ENCODE peak calls at places on chromosomes 13 and 19, in seven cellular contexts. F, V, P, A, Z, E and N are unnamed samples.

GRCh38 chr19:20039203-20039723 is at the start of gene ZNF682:
- DNase-seq in V (peak), Z (peak), F (peak), A (peak), E (peak), P (peak), N (peak)

GRCh38 chr19:7916137-7916907 is 1.7 kb downstream of the TGFBR3L start:
- DNase-seq in A (no peak), Z (no peak), P (no peak), V (peak), E (no peak), F (no peak), N (peak)

GRCh38 chr19:14554382-14554812 is 17.5 kb downstream of the NDUFB7 start:
- DNase-seq in Z (peak), V (no peak), F (no peak), P (no peak), E (no peak), A (no peak), N (no peak)

GRCh38 chr13:42218576-42218975 is 53.4 kb upstream of the AKAP11 start:
- DNase-seq in A (no peak), E (no peak), Z (no peak), P (no peak), F (no peak), V (no peak), N (no peak)

GRCh38 chr13:74287672-74288169 is 153.5 kb upstream of the KLF12 start:
- DNase-seq in P (peak), Z (peak), V (peak), A (peak), F (no peak), E (peak), N (peak)

GRCh38 chr19:20078696-20079095 is 896 bp downstream of the ZNF90 start:
- DNase-seq in Z (no peak), F (no peak), P (peak), V (peak), E (no peak), A (no peak), N (peak)

GRCh38 chr13:65292488-65292901 is 1937.6 kb downstream of the PCDH9 start:
- DNase-seq in F (peak), A (no peak), P (peak), Z (no peak), E (no peak), V (no peak), N (no peak)

GRCh38 chr19:1304197-1304924 is 18.7 kb downstream of the EFNA2 start:
- DNase-seq in A (no peak), P (no peak), Z (no peak), V (no peak), E (no peak), F (no peak), N (no peak)

GRCh38 chr13:113997845-113998751 is 24.2 kb upstream of the C13orf46 start:
- DNase-seq in F (no peak), P (no peak), E (peak), A (peak), Z (no peak), V (no peak), N (peak)

GRCh38 chr19:42178791-42179500 is 38.5 kb downstream of the DEDD2 start:
- DNase-seq in Z (no peak), V (no peak), F (peak), P (no peak), E (no peak), A (no peak), N (peak)

GRCh38 chr13:92251815-92252214 is 853.4 kb downstream of the GPC5 start:
- DNase-seq in F (no peak), Z (no peak), P (peak), V (no peak), A (no peak), E (no peak), N (no peak)

GRCh38 chr13:45781553-45782326 is 69.8 kb downstream of the SIAH3 start:
- DNase-seq in Z (no peak), A (peak), V (no peak), P (peak), E (no peak), F (no peak), N (no peak)

GRCh38 chr19:29741776-29742175 is 26.7 kb upstream of the C19orf12 start:
- DNase-seq in Z (no peak), V (peak), E (no peak), A (no peak), F (no peak), P (no peak), N (no peak)

GRCh38 chr19:45215391-45216191 is 29.6 kb downstream of the EXOC3L2 start:
- DNase-seq in Z (no peak), P (no peak), A (no peak), F (no peak), E (no peak), V (no peak), N (peak)

GRCh38 chr13:52751196-52751595 is 11.6 kb upstream of the CNMD start:
- DNase-seq in A (no peak), P (no peak), E (no peak), Z (no peak), V (no peak), F (peak), N (no peak)

GRCh38 chr19:29690842-29691241 is 24.2 kb downstream of the C19orf12 start:
- DNase-seq in F (no peak), P (no peak), A (no peak), Z (no peak), E (no peak), V (no peak), N (no peak)

GRCh38 chr19:41328818-41329220 is 18.8 kb downstream of the CCDC97 start:
- DNase-seq in E (no peak), A (no peak), F (no peak), P (no peak), V (no peak), Z (no peak), N (no peak)

GRCh38 chr13:26589754-26590153 is 32.3 kb downstream of the WASF3 start:
- DNase-seq in E (no peak), P (peak), V (no peak), Z (no peak), A (no peak), F (no peak), N (no peak)

GRCh38 chr13:46286972-46287371 is 75.2 kb downstream of the LRRC63 start:
- DNase-seq in A (no peak), Z (no peak), V (no peak), P (no peak), E (no peak), F (no peak), N (no peak)

GRCh38 chr19:5607318-5608270 is 15.0 kb downstream of the SAFB2 start:
- DNase-seq in V (no peak), F (no peak), P (no peak), A (no peak), Z (no peak), E (no peak), N (no peak)

GRCh38 chr19:17103177-17103576 is 27.6 kb downstream of the MYO9B start:
- DNase-seq in Z (no peak), E (no peak), A (no peak), F (peak), P (no peak), V (no peak), N (peak)

GRCh38 chr19:44580366-44580895 is 32.9 kb upstream of the IGSF23 start:
- DNase-seq in F (no peak), A (no peak), Z (no peak), P (no peak), E (no peak), V (no peak), N (no peak)

GRCh38 chr19:29836409-29836825 is 24.6 kb downstream of the CCNE1 start:
- DNase-seq in A (no peak), P (no peak), F (no peak), V (peak), E (peak), Z (no peak), N (no peak)

GRCh38 chr13:43319617-43320444 is 296.4 kb downstream of the DNAJC15 start:
- DNase-seq in E (no peak), Z (no peak), P (peak), F (peak), V (no peak), A (no peak), N (no peak)

GRCh38 chr13:23707674-23708073 is 137.5 kb downstream of the TNFRSF19 start:
- DNase-seq in A (no peak), Z (no peak), E (no peak), V (no peak), P (no peak), F (no peak), N (no peak)

GRCh38 chr13:37954191-37954590 is 84.6 kb upstream of the TRPC4 start:
- DNase-seq in F (no peak), Z (no peak), V (no peak), P (no peak), E (no peak), A (no peak), N (no peak)

GRCh38 chr13:28415994-28416411 is 78.9 kb downstream of the FLT1 start:
- DNase-seq in Z (no peak), A (no peak), E (no peak), P (no peak), F (no peak), V (no peak), N (no peak)

GRCh38 chr13:29861694-29862110 is 11.3 kb upstream of the UBL3 start:
- DNase-seq in E (no peak), A (no peak), V (no peak), Z (no peak), F (no peak), P (peak), N (no peak)

GRCh38 chr13:24097667-24098066 is 62.9 kb upstream of the SPATA13 start:
- DNase-seq in P (no peak), E (no peak), V (no peak), F (no peak), A (no peak), Z (no peak), N (no peak)

DNA sequence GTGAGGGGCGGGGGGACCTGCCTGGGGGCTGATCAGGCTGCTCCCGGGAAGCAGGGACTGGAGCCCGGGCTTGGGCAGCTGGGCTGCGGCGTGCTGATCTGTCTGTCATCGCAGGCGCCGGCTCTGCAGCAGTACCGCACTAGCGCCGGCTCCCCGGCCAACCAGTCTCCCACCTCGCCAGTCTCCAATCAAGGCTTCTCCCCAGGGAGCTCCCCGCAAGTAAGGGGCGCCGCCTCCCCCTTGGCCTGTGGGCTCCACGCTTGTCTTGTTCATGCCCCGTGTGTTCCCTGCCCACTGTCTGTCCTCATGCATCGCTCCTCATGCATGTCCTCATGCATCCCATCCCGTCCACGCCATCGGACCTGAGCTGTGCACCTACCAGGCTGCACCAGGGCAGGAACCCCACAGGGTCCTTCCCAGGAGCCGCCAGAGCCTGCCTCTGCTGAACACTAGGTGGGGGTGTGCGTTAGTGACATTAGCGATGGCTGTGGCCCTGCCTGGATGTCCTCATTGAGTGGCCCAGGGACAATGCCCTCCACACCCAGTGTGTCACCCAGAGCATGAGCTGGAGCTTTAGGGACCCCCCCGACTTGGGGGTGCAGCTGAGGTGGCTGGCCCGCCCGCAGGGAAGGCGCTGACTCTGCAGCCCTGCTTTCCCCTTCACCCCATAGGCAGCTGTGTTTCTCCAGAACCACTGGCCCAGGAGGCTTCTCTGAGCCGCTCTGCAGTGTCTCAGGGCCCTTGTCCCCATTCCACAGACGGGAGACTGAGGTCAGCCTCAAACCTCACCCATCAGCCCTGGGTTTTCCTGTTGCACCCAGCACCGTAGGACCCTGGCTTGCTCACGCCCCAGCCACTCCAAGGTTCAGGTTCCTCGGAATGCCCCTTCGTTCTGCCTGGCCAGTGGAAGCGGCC is 19.5 kb downstream of the COMP start:
- DNase-seq in Z (no peak), V (no peak), P (no peak), E (no peak), A (no peak), F (no peak), N (peak)
- TF ChIP-seq CTCF in Z (no peak), V (peak), P (peak), E (no peak), A (no peak), F (peak), N (peak)

GRCh38 chr19:35657904-35658700 is 8.2 kb upstream of the UPK1A start:
- DNase-seq in A (no peak), E (no peak), V (no peak), F (no peak), Z (no peak), P (no peak), N (no peak)
- TF ChIP-seq CTCF in A (no peak), E (no peak), V (no peak), F (peak), Z (no peak), P (peak), N (peak)

DNA sequence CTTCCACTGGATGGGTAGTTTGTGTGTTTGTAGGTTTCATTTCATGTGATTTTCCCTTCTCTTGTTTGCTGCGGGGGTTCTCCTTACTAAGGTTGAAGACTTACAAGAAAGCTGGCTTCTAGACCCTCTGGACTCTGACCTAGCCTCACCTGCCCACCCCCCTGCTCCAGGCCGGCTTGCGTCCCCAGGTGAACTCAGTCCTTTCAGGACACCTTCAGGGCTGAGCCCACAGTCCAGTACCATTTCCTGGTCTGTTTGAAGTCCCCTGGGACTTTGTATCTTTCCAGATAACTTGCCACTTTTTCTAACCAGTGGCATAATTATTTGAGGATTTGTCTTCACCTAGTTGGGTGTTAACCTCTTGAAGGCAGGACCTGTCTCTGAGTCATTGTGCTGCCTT is 51.3 kb upstream of the MCF2L start:
- DNase-seq in A (no peak), E (no peak), F (no peak), P (no peak), Z (no peak), V (no peak), N (no peak)
- TF ChIP-seq CTCF in A (no peak), E (no peak), F (no peak), P (no peak), Z (no peak), V (no peak), N (no peak)

GRCh38 chr19:11379857-11380350 is 4.2 kb downstream of the EPOR start:
- DNase-seq in V (no peak), E (no peak), P (no peak), A (no peak), Z (no peak), F (no peak), N (no peak)

GRCh38 chr19:11382898-11383705 is 1.0 kb downstream of the EPOR start:
- DNase-seq in V (peak), F (no peak), A (no peak), E (no peak), P (no peak), Z (no peak), N (peak)

GRCh38 chr19:11383706-11384048 is 437 bp downstream of the EPOR start:
- DNase-seq in E (no peak), V (no peak), F (no peak), P (no peak), A (no peak), Z (no peak), N (no peak)

GRCh38 chr19:11380653-11381534 is 3.2 kb downstream of the EPOR start:
- DNase-seq in F (peak), V (peak), E (peak), A (peak), Z (peak), P (peak), N (peak)

DNA sequence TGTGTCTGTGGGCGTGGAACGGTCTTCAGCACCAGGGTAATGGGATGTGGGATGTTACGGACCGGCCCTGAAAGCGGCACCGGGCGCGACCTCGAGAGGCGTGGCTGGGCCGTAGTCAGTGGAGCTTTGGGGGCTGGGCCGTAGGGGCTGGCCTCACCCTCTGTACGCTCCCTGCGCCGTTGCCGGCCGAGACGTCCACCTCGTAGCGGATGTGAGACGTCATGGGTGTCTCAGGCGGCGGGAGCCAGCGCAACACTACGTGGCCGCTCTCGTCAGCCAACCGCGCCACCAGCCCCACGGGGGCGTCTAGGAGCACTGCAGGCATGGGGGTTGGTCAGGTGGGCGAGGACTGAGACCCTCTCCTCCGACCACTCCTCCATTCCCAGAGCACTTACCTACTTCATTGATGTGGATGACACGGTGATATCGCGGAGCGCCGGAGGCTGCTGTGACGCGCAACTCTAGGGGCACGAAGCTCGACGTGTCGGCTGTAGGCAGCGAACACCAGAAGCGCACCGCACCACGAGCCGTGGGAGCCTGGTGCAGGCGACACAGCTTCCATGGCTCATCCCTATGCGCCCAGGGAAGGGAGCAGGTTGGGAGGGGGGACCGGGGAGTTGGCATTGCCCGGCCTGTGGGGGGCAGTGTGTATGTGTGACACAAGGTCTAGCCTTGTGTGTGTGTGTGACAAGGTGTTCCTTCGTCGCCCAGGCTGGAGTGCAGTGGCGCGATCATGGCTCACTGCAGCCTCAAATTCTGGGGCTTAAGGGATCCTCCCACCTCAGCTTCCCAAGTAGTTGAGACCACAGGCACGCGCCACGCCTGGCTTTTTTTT is 2.4 kb downstream of the EPOR start:
- DNase-seq in A (no peak), F (no peak), Z (no peak), P (peak), E (peak), V (peak), N (peak)
- TF ChIP-seq CTCF in A (no peak), F (peak), Z (no peak), P (no peak), E (no peak), V (no peak), N (no peak)

GRCh38 chr19:48897181-48897580 is 1.4 kb downstream of the TULP2 start:
- DNase-seq in F (no peak), Z (no peak), A (no peak), V (no peak), P (no peak), E (no peak), N (no peak)

GRCh38 chr19:48895226-48895625 is 3.3 kb downstream of the TULP2 start:
- DNase-seq in A (no peak), P (no peak), E (no peak), V (no peak), F (no peak), Z (no peak), N (no peak)

GRCh38 chr19:48900477-48901452 is 653 bp downstream of the NUCB1 start:
- DNase-seq in A (no peak), V (no peak), E (no peak), F (no peak), Z (no peak), P (peak), N (no peak)

GRCh38 chr19:48896191-48896720 is 2.3 kb downstream of the TULP2 start:
- DNase-seq in A (no peak), P (no peak), Z (peak), E (peak), V (peak), F (peak), N (peak)

DNA sequence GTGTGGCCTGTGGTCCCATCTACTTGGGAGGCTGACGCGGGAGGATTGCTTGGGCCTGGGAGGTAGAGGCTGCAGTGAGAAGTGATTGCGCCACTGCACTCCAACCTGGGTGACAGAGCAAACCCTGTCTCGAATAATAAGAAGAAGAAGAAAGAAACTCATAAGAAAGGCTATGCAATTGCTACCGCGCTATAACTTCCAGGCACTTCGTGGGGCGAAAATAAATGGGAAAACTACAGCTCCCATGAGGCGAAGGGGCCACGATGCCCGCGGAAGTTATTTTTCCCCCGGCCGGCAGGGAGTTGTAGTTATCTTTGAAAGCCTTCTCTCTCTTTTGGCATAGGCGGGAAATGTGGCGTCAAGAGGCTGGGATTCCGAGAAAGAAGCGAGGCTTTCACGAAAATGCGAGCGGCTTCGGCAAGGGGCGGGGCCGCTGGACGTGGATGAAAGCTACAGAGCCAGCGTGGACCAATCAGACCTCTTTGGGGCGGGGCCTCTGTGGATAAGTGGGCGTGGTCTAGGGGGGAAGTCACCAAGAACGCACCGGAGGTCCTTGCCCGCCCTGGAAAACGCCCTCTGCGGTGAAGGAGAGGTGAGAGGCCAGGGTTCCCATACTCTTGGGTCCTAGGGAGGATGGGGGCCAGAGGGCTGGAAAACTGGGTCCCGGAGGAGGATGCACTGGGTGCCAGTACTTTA is at the start of gene NUCB1:
- DNase-seq in E (peak), V (peak), F (peak), Z (peak), P (peak), A (peak), N (peak)
- TF ChIP-seq CTCF in E (no peak), V (peak), F (peak), Z (no peak), P (no peak), A (peak), N (no peak)

DNA sequence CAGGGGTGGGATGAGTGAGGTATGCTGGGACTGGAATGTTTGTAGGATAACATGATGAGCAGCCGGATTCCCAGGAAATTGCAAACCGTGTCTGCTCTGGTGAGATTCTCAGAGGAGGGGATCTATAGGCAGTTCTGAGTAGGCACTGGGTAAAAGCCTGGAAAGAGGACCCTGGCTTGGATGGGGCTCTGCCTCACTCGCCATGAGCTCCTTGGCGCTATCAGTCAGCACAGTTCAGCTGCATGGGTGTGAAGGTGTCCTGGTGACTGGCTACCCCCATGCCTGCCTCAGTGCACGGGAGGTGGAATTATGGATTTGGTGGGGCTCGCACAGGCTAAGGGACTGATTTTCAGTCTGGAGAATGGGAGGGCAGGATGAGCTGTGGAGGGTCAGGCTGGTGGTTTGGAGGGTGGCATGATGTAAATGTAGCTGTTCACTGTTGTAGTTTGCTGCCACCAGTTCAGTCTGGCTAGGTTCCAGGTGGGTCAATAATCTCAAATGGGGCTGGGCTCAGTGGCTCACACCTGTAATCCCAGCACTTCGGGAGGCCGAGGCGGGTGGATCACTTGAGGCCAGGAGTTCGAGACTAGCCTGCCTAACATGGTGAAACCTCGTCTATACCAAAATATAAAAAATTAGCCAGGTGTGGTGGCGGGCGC is 9.2 kb upstream of the ZNF627 start:
- DNase-seq in E (no peak), V (no peak), P (no peak), Z (no peak), F (no peak), A (no peak), N (no peak)
- TF ChIP-seq CTCF in E (no peak), V (no peak), P (no peak), Z (no peak), F (no peak), A (no peak), N (peak)